ENCODE peak calls at places on chromosome 20, in five cellular contexts. E is AG09309, O is T-helper 9 cell, F is NCI-H2081, I is iPS-NIHi11. B is an unnamed sample.
A peak's percentile ranks its signal among the peaks of the same experiment; 100 is the strongest.

GRCh38 chr20:25005661-25006060 is 13.1 kb upstream of the APMAP start:
- DNase-seq in E (no peak), I (no peak), O (no peak), F (no peak), B (no peak)

GRCh38 chr20:17969884-17970409 is 1.1 kb downstream of the MGME1 start:
- DNase-seq in E (no peak), F (no peak), I (no peak), O (no peak), B (peak; percentile 55)

GRCh38 chr20:7656662-7657061 is 283.6 kb downstream of the HAO1 start:
- DNase-seq in I (peak; percentile 7), F (no peak), E (no peak), O (no peak), B (no peak)

GRCh38 chr20:45969712-45970634 is 2.0 kb downstream of the ZNF335 start:
- DNase-seq in O (no peak), E (no peak), I (peak; percentile 62), F (peak; percentile 51), B (no peak)

GRCh38 chr20:49669601-49670189 is 44.0 kb downstream of the B4GALT5 start:
- DNase-seq in O (no peak), F (no peak), E (no peak), I (no peak), B (no peak)

GRCh38 chr20:62832212-62832922 is 15.5 kb downstream of the COL9A3 start:
- DNase-seq in F (peak; percentile 72), I (no peak), E (no peak), O (no peak), B (no peak)

GRCh38 chr20:4470375-4470774 is 251.3 kb upstream of the PRND start:
- DNase-seq in E (peak; percentile 97), I (no peak), O (no peak), F (no peak), B (no peak)

GRCh38 chr20:39853664-39854063 is 835.4 kb downstream of the MAFB start:
- DNase-seq in I (peak; percentile 46), E (no peak), F (no peak), O (no peak), B (peak; percentile 55)

GRCh38 chr20:62064788-62065668 is 653 bp downstream of the TAF4 start:
- DNase-seq in O (no peak), F (no peak), I (peak; percentile 70), E (no peak), B (no peak)

GRCh38 chr20:57404419-57405072 is 13.3 kb downstream of the RBM38 start:
- DNase-seq in E (no peak), I (no peak), O (no peak), F (no peak), B (no peak)

GRCh38 chr20:22385602-22386299 is 198.6 kb downstream of the FOXA2 start:
- DNase-seq in E (no peak), F (peak; percentile 69), O (no peak), I (peak; percentile 27), B (no peak)

GRCh38 chr20:19903168-19903676 is 113.9 kb upstream of the NAA20 start:
- DNase-seq in I (no peak), F (peak; percentile 23), E (no peak), O (no peak), B (no peak)

GRCh38 chr20:16761305-16761829 is 13.2 kb downstream of the OTOR start:
- DNase-seq in E (peak; percentile 46), O (peak; percentile 21), I (peak; percentile 72), F (peak; percentile 59), B (peak; percentile 27)

GRCh38 chr20:49724637-49725606 is 11.2 kb upstream of the B4GALT5 start:
- DNase-seq in F (no peak), O (no peak), I (peak; percentile 34), E (peak; percentile 18), B (peak; percentile 34)

GRCh38 chr20:24990810-24991252 is 1.7 kb downstream of the APMAP start:
- DNase-seq in I (no peak), F (no peak), O (no peak), E (no peak), B (no peak)